ENCODE peak calls at places on chromosome 13, in four cellular contexts. One of them, this sample, is unnamed.

GRCh38 chr13:46382224-46382623 is 4.8 kb downstream of the RUBCNL start:
- ATAC-seq in upper lobe of right lung: no peak
- ATAC-seq in natural killer cell: no peak
- ATAC-seq in activated naive CD8-positive, alpha-beta T cell treated with anti-CD3 and anti-CD28 coated beads, Interleukin-2, amount 10 ng/mL, durations not matched to agents 7 days and 5 days: no peak
- ATAC-seq in this sample: no peak

GRCh38 chr13:109191422-109191821 is 562.0 kb downstream of the MYO16 start:
- ATAC-seq in natural killer cell: no peak
- ATAC-seq in activated naive CD8-positive, alpha-beta T cell treated with anti-CD3 and anti-CD28 coated beads, Interleukin-2, amount 10 ng/mL, durations not matched to agents 7 days and 5 days: no peak
- ATAC-seq in upper lobe of right lung: no peak
- ATAC-seq in this sample: no peak

GRCh38 chr13:98977568-98978270 is at the start of gene DOCK9:
- ATAC-seq in activated naive CD8-positive, alpha-beta T cell treated with anti-CD3 and anti-CD28 coated beads, Interleukin-2, amount 10 ng/mL, durations not matched to agents 7 days and 5 days: no peak
- ATAC-seq in natural killer cell: no peak
- ATAC-seq in upper lobe of right lung: peak
- ATAC-seq in this sample: peak

GRCh38 chr13:51928231-51928630 is 66.5 kb downstream of the CCDC70 start:
- ATAC-seq in natural killer cell: no peak
- ATAC-seq in activated naive CD8-positive, alpha-beta T cell treated with anti-CD3 and anti-CD28 coated beads, Interleukin-2, amount 10 ng/mL, durations not matched to agents 7 days and 5 days: no peak
- ATAC-seq in upper lobe of right lung: no peak
- ATAC-seq in this sample: no peak

GRCh38 chr13:33743438-33744368 is 74.2 kb upstream of the RFC3 start:
- ATAC-seq in upper lobe of right lung: no peak
- ATAC-seq in activated naive CD8-positive, alpha-beta T cell treated with anti-CD3 and anti-CD28 coated beads, Interleukin-2, amount 10 ng/mL, durations not matched to agents 7 days and 5 days: peak
- ATAC-seq in natural killer cell: peak
- ATAC-seq in this sample: peak

GRCh38 chr13:41652735-41653361 is 195.5 kb downstream of the RGCC start:
- ATAC-seq in upper lobe of right lung: peak
- ATAC-seq in natural killer cell: no peak
- ATAC-seq in activated naive CD8-positive, alpha-beta T cell treated with anti-CD3 and anti-CD28 coated beads, Interleukin-2, amount 10 ng/mL, durations not matched to agents 7 days and 5 days: no peak
- ATAC-seq in this sample: no peak

GRCh38 chr13:30257433-30258099 is 49.8 kb downstream of the KATNAL1 start:
- ATAC-seq in activated naive CD8-positive, alpha-beta T cell treated with anti-CD3 and anti-CD28 coated beads, Interleukin-2, amount 10 ng/mL, durations not matched to agents 7 days and 5 days: no peak
- ATAC-seq in natural killer cell: no peak
- ATAC-seq in upper lobe of right lung: no peak
- ATAC-seq in this sample: no peak

GRCh38 chr13:84211048-84211447 is 328.8 kb upstream of the SLITRK1 start:
- ATAC-seq in upper lobe of right lung: no peak
- ATAC-seq in natural killer cell: no peak
- ATAC-seq in activated naive CD8-positive, alpha-beta T cell treated with anti-CD3 and anti-CD28 coated beads, Interleukin-2, amount 10 ng/mL, durations not matched to agents 7 days and 5 days: no peak
- ATAC-seq in this sample: no peak

GRCh38 chr13:99517577-99517976 is 16.3 kb downstream of the TM9SF2 start:
- ATAC-seq in activated naive CD8-positive, alpha-beta T cell treated with anti-CD3 and anti-CD28 coated beads, Interleukin-2, amount 10 ng/mL, durations not matched to agents 7 days and 5 days: no peak
- ATAC-seq in upper lobe of right lung: no peak
- ATAC-seq in natural killer cell: no peak
- ATAC-seq in this sample: no peak

GRCh38 chr13:87975035-87975434 is 303.9 kb downstream of the SLITRK5 start:
- ATAC-seq in upper lobe of right lung: no peak
- ATAC-seq in activated naive CD8-positive, alpha-beta T cell treated with anti-CD3 and anti-CD28 coated beads, Interleukin-2, amount 10 ng/mL, durations not matched to agents 7 days and 5 days: no peak
- ATAC-seq in natural killer cell: no peak
- ATAC-seq in this sample: no peak

GRCh38 chr13:77521595-77522367 is 13.7 kb upstream of the SCEL start:
- ATAC-seq in natural killer cell: no peak
- ATAC-seq in activated naive CD8-positive, alpha-beta T cell treated with anti-CD3 and anti-CD28 coated beads, Interleukin-2, amount 10 ng/mL, durations not matched to agents 7 days and 5 days: no peak
- ATAC-seq in upper lobe of right lung: peak
- ATAC-seq in this sample: peak

GRCh38 chr13:110089815-110090214 is 217.1 kb downstream of the COL4A1 start:
- ATAC-seq in activated naive CD8-positive, alpha-beta T cell treated with anti-CD3 and anti-CD28 coated beads, Interleukin-2, amount 10 ng/mL, durations not matched to agents 7 days and 5 days: no peak
- ATAC-seq in upper lobe of right lung: no peak
- ATAC-seq in natural killer cell: no peak
- ATAC-seq in this sample: no peak

GRCh38 chr13:49319555-49320350 is 72.0 kb downstream of the CDADC1 start:
- ATAC-seq in natural killer cell: no peak
- ATAC-seq in activated naive CD8-positive, alpha-beta T cell treated with anti-CD3 and anti-CD28 coated beads, Interleukin-2, amount 10 ng/mL, durations not matched to agents 7 days and 5 days: no peak
- ATAC-seq in upper lobe of right lung: no peak
- ATAC-seq in this sample: no peak

GRCh38 chr13:112103260-112103843 is 36.4 kb downstream of the SOX1 start:
- ATAC-seq in activated naive CD8-positive, alpha-beta T cell treated with anti-CD3 and anti-CD28 coated beads, Interleukin-2, amount 10 ng/mL, durations not matched to agents 7 days and 5 days: no peak
- ATAC-seq in natural killer cell: no peak
- ATAC-seq in upper lobe of right lung: no peak
- ATAC-seq in this sample: no peak

GRCh38 chr13:114064516-114065140 is 67.8 kb downstream of the RASA3 start:
- ATAC-seq in natural killer cell: no peak
- ATAC-seq in activated naive CD8-positive, alpha-beta T cell treated with anti-CD3 and anti-CD28 coated beads, Interleukin-2, amount 10 ng/mL, durations not matched to agents 7 days and 5 days: no peak
- ATAC-seq in upper lobe of right lung: no peak
- ATAC-seq in this sample: no peak

GRCh38 chr13:24511824-24512207 is 762 bp downstream of the PARP4 start:
- ATAC-seq in natural killer cell: no peak
- ATAC-seq in activated naive CD8-positive, alpha-beta T cell treated with anti-CD3 and anti-CD28 coated beads, Interleukin-2, amount 10 ng/mL, durations not matched to agents 7 days and 5 days: peak
- ATAC-seq in upper lobe of right lung: no peak
- ATAC-seq in this sample: peak

GRCh38 chr13:41199526-41199925 is 5.2 kb upstream of the KBTBD7 start:
- ATAC-seq in upper lobe of right lung: peak
- ATAC-seq in activated naive CD8-positive, alpha-beta T cell treated with anti-CD3 and anti-CD28 coated beads, Interleukin-2, amount 10 ng/mL, durations not matched to agents 7 days and 5 days: no peak
- ATAC-seq in natural killer cell: no peak
- ATAC-seq in this sample: peak

GRCh38 chr13:84136582-84136981 is 254.3 kb upstream of the SLITRK1 start:
- ATAC-seq in natural killer cell: peak
- ATAC-seq in upper lobe of right lung: no peak
- ATAC-seq in activated naive CD8-positive, alpha-beta T cell treated with anti-CD3 and anti-CD28 coated beads, Interleukin-2, amount 10 ng/mL, durations not matched to agents 7 days and 5 days: no peak
- ATAC-seq in this sample: no peak

GRCh38 chr13:83216521-83217245 is 665.6 kb downstream of the SLITRK1 start:
- ATAC-seq in activated naive CD8-positive, alpha-beta T cell treated with anti-CD3 and anti-CD28 coated beads, Interleukin-2, amount 10 ng/mL, durations not matched to agents 7 days and 5 days: no peak
- ATAC-seq in upper lobe of right lung: no peak
- ATAC-seq in natural killer cell: no peak
- ATAC-seq in this sample: no peak

GRCh38 chr13:32824061-32824460 is 192.2 kb upstream of the KL start:
- ATAC-seq in activated naive CD8-positive, alpha-beta T cell treated with anti-CD3 and anti-CD28 coated beads, Interleukin-2, amount 10 ng/mL, durations not matched to agents 7 days and 5 days: no peak
- ATAC-seq in natural killer cell: no peak
- ATAC-seq in upper lobe of right lung: no peak
- ATAC-seq in this sample: no peak

GRCh38 chr13:46179576-46180368 is 2.2 kb downstream of the LCP1 start:
- ATAC-seq in activated naive CD8-positive, alpha-beta T cell treated with anti-CD3 and anti-CD28 coated beads, Interleukin-2, amount 10 ng/mL, durations not matched to agents 7 days and 5 days: no peak
- ATAC-seq in upper lobe of right lung: peak
- ATAC-seq in natural killer cell: no peak
- ATAC-seq in this sample: no peak

GRCh38 chr13:40152145-40152544 is 496.7 kb downstream of the COG6 start:
- ATAC-seq in natural killer cell: no peak
- ATAC-seq in upper lobe of right lung: peak
- ATAC-seq in activated naive CD8-positive, alpha-beta T cell treated with anti-CD3 and anti-CD28 coated beads, Interleukin-2, amount 10 ng/mL, durations not matched to agents 7 days and 5 days: no peak
- ATAC-seq in this sample: no peak

GRCh38 chr13:51148223-51148951 is 37.3 kb upstream of the C13orf42 start:
- ATAC-seq in upper lobe of right lung: peak
- ATAC-seq in activated naive CD8-positive, alpha-beta T cell treated with anti-CD3 and anti-CD28 coated beads, Interleukin-2, amount 10 ng/mL, durations not matched to agents 7 days and 5 days: no peak
- ATAC-seq in natural killer cell: peak
- ATAC-seq in this sample: peak

GRCh38 chr13:91346062-91346461 is 1.4 kb upstream of the MIR17HG start:
- ATAC-seq in natural killer cell: no peak
- ATAC-seq in upper lobe of right lung: no peak
- ATAC-seq in activated naive CD8-positive, alpha-beta T cell treated with anti-CD3 and anti-CD28 coated beads, Interleukin-2, amount 10 ng/mL, durations not matched to agents 7 days and 5 days: no peak
- ATAC-seq in this sample: no peak

GRCh38 chr13:25232937-25233515 is 54.3 kb downstream of the MTMR6 start:
- ATAC-seq in upper lobe of right lung: peak
- ATAC-seq in natural killer cell: peak
- ATAC-seq in activated naive CD8-positive, alpha-beta T cell treated with anti-CD3 and anti-CD28 coated beads, Interleukin-2, amount 10 ng/mL, durations not matched to agents 7 days and 5 days: no peak
- ATAC-seq in this sample: no peak

GRCh38 chr13:75165543-75166230 is 316.3 kb downstream of the TBC1D4 start:
- ATAC-seq in upper lobe of right lung: no peak
- ATAC-seq in natural killer cell: no peak
- ATAC-seq in activated naive CD8-positive, alpha-beta T cell treated with anti-CD3 and anti-CD28 coated beads, Interleukin-2, amount 10 ng/mL, durations not matched to agents 7 days and 5 days: no peak
- ATAC-seq in this sample: no peak

GRCh38 chr13:19664481-19665230 is 31.2 kb downstream of the MPHOSPH8 start:
- ATAC-seq in activated naive CD8-positive, alpha-beta T cell treated with anti-CD3 and anti-CD28 coated beads, Interleukin-2, amount 10 ng/mL, durations not matched to agents 7 days and 5 days: peak
- ATAC-seq in upper lobe of right lung: peak
- ATAC-seq in natural killer cell: no peak
- ATAC-seq in this sample: no peak

This sample was measured in esophagus mucosa.